ENCODE peak calls at places on chromosome 14, in nine cellular contexts. H, I, U, Z, P, N, V, J and E are unnamed samples.

GRCh38 chr14:79418649-79419415 is 792.5 kb downstream of the DIO2 start:
- DNase-seq in U (no peak), P (no peak), V (no peak), N (no peak), H (no peak), J (no peak), Z (no peak), I (no peak), E (no peak)

GRCh38 chr14:62126885-62127478 is 364.8 kb downstream of the SNAPC1 start:
- DNase-seq in H (no peak), Z (no peak), P (no peak), V (peak; percentile 53), U (peak; percentile 82), I (peak; percentile 30), J (no peak), N (peak; percentile 55), E (no peak)

GRCh38 chr14:73724696-73725095 is 10.5 kb upstream of the PNMA1 start:
- DNase-seq in Z (no peak), I (no peak), H (no peak), P (no peak), U (no peak), J (no peak), N (no peak), V (no peak), E (no peak)

GRCh38 chr14:49971156-49972141 is 78.6 kb downstream of the ARF6 start:
- DNase-seq in V (no peak), N (peak; percentile 21), U (peak; percentile 71), J (no peak), P (no peak), H (peak; percentile 42), Z (no peak), I (no peak), E (no peak)

GRCh38 chr14:74389980-74390379 is 36.0 kb downstream of the SYNDIG1L start:
- DNase-seq in J (no peak), P (no peak), U (no peak), I (no peak), V (no peak), N (no peak), Z (no peak), H (no peak), E (peak; percentile 59)

GRCh38 chr14:95515523-95516517 is 630 bp downstream of the SYNE3 start:
- DNase-seq in H (peak; percentile 81), V (peak; percentile 79), N (no peak), J (no peak), Z (peak; percentile 58), P (peak; percentile 82), U (peak; percentile 59), I (peak; percentile 38), E (peak; percentile 52)

GRCh38 chr14:96065661-96066459 is 26.7 kb downstream of the C14orf132 start:
- DNase-seq in H (no peak), P (no peak), N (no peak), I (no peak), Z (no peak), V (no peak), U (no peak), J (no peak), E (no peak)

GRCh38 chr14:103542545-103543088 is 13.6 kb downstream of the TRMT61A start:
- DNase-seq in Z (peak; percentile 83), U (peak; percentile 74), H (no peak), P (no peak), J (no peak), N (no peak), V (peak; percentile 60), I (peak; percentile 61), E (no peak)

GRCh38 chr14:33589334-33589733 is 361.5 kb downstream of the EGLN3 start:
- DNase-seq in P (no peak), I (no peak), H (no peak), U (no peak), N (no peak), V (no peak), J (no peak), Z (no peak), E (no peak)

GRCh38 chr14:80543211-80543610 is 331.9 kb upstream of the DIO2 start:
- DNase-seq in P (no peak), I (no peak), J (no peak), N (no peak), Z (no peak), H (no peak), V (no peak), U (no peak), E (no peak)

GRCh38 chr14:77965919-77966435 is 166.1 kb downstream of the ADCK1 start:
- DNase-seq in V (peak; percentile 13), U (peak; percentile 58), H (peak; percentile 51), I (no peak), Z (no peak), N (no peak), J (no peak), P (no peak), E (peak; percentile 18)

GRCh38 chr14:103846569-103847438 is 571 bp downstream of the PPP1R13B start:
- DNase-seq in N (no peak), I (no peak), U (peak; percentile 15), J (no peak), V (no peak), H (no peak), Z (no peak), P (peak; percentile 65), E (peak; percentile 52)

GRCh38 chr14:44897844-44898151 is 63.9 kb downstream of the KLHL28 start:
- DNase-seq in N (no peak), V (no peak), J (no peak), U (no peak), H (no peak), I (no peak), P (no peak), Z (no peak), E (no peak)

GRCh38 chr14:96237641-96238040 is 18.4 kb upstream of the BDKRB1 start:
- DNase-seq in I (no peak), Z (no peak), P (no peak), J (no peak), H (no peak), U (no peak), N (no peak), V (no peak), E (no peak)

GRCh38 chr14:95098984-95099599 is 58.2 kb downstream of the DICER1 start:
- DNase-seq in V (peak; percentile 75), I (no peak), H (no peak), P (no peak), U (peak; percentile 39), J (peak; percentile 12), N (peak; percentile 60), Z (peak; percentile 49), E (peak; percentile 42)

GRCh38 chr14:68110989-68111704 is 291.6 kb downstream of the RAD51B start:
- DNase-seq in P (no peak), Z (no peak), I (no peak), J (no peak), U (peak; percentile 97), V (no peak), H (no peak), N (peak; percentile 15), E (no peak)

GRCh38 chr14:95286649-95287048 is 33.1 kb downstream of the CLMN start:
- DNase-seq in I (no peak), H (no peak), P (no peak), N (peak; percentile 15), J (no peak), V (no peak), Z (no peak), U (no peak), E (no peak)

GRCh38 chr14:30005114-30005698 is 77.6 kb upstream of the PRKD1 start:
- DNase-seq in H (no peak), P (no peak), J (peak; percentile 9), V (peak; percentile 58), Z (no peak), N (peak; percentile 32), U (peak; percentile 77), I (peak; percentile 35), E (no peak)

GRCh38 chr14:39145266-39145966 is 24.7 kb downstream of the TRAPPC6B start:
- DNase-seq in V (no peak), U (no peak), P (no peak), J (no peak), N (no peak), I (no peak), H (no peak), Z (no peak), E (no peak)

GRCh38 chr14:20415723-20416622 is 2.7 kb upstream of the TEP1 start:
- DNase-seq in J (no peak), P (no peak), N (peak; percentile 77), H (no peak), I (no peak), V (peak; percentile 43), U (peak; percentile 65), Z (peak; percentile 17), E (no peak)

GRCh38 chr14:41899416-41899815 is 292.7 kb downstream of the LRFN5 start:
- DNase-seq in Z (no peak), I (no peak), N (no peak), V (no peak), J (no peak), U (peak; percentile 100), P (no peak), H (no peak), E (no peak)

GRCh38 chr14:92551066-92551841 is 37.7 kb downstream of the RIN3 start:
- DNase-seq in U (no peak), H (no peak), P (no peak), N (peak; percentile 52), I (no peak), V (no peak), Z (no peak), J (no peak), E (no peak)

GRCh38 chr14:77574446-77575125 is 41.9 kb downstream of the SPTLC2 start:
- DNase-seq in N (no peak), U (no peak), V (no peak), H (no peak), P (no peak), I (no peak), Z (no peak), J (no peak), E (no peak)

GRCh38 chr14:71529855-71530254 is 402.4 kb upstream of the RGS6 start:
- DNase-seq in J (no peak), P (no peak), Z (no peak), N (no peak), I (no peak), V (no peak), U (no peak), H (no peak), E (no peak)

GRCh38 chr14:34804933-34805332 is 70.2 kb downstream of the BAZ1A start:
- DNase-seq in I (no peak), Z (no peak), P (no peak), J (no peak), U (no peak), H (no peak), N (no peak), V (no peak), E (no peak)

GRCh38 chr14:73996731-73997107 is 22.4 kb downstream of the ENTPD5 start:
- DNase-seq in P (no peak), V (no peak), Z (no peak), U (no peak), H (no peak), I (no peak), J (no peak), N (no peak), E (no peak)

GRCh38 chr14:95431199-95432145 is 85.0 kb downstream of the SYNE3 start:
- DNase-seq in P (no peak), Z (peak; percentile 19), N (peak; percentile 26), J (no peak), I (no peak), U (peak; percentile 1), V (peak; percentile 9), H (no peak), E (no peak)

GRCh38 chr14:65485516-65485915 is 73.0 kb downstream of the FUT8 start:
- DNase-seq in U (no peak), N (no peak), V (no peak), Z (no peak), H (no peak), I (no peak), J (no peak), P (no peak), E (no peak)

GRCh38 chr14:99072956-99073355 is 199.0 kb downstream of the BCL11B start:
- DNase-seq in V (no peak), N (no peak), I (no peak), U (no peak), Z (no peak), H (no peak), J (no peak), P (no peak), E (no peak)

GRCh38 chr14:100827751-100828447 is 2.0 kb downstream of the MEG3 start:
- DNase-seq in P (no peak), H (no peak), V (no peak), N (no peak), Z (no peak), U (no peak), J (no peak), I (no peak), E (peak; percentile 55)

GRCh38 chr14:77124345-77125274 is 17.0 kb downstream of the ZDHHC22 start:
- DNase-seq in U (peak; percentile 75), I (no peak), Z (peak; percentile 53), N (no peak), J (no peak), V (peak; percentile 23), H (peak; percentile 63), P (peak; percentile 67), E (peak; percentile 36)